ENCODE peak calls at places on chromosomes 5 and 9, in seven cellular contexts. Y is EL, X is psoas muscle, T is C1 segment of cervical spinal cord, K is NCI-H1436, W is OCI-LY7, O is endothelial cell. E is an unnamed sample.
A peak's percentile ranks its signal among the peaks of the same experiment; 100 is the strongest.

GRCh38 chr9:91094324-91095083 is 267.2 kb downstream of the AUH start:
- DNase-seq in K (no peak), Y (no peak), T (no peak), O (no peak), W (no peak), X (no peak), E (no peak)

GRCh38 chr9:128340691-128341434 is 536 bp downstream of the SLC27A4 start:
- DNase-seq in W (no peak), K (no peak), O (peak; percentile 37), X (no peak), T (no peak), Y (peak; percentile 13), E (peak; percentile 26)

GRCh38 chr9:34501889-34502425 is 20.8 kb downstream of the ENHO start:
- DNase-seq in T (peak; percentile 74), X (peak; percentile 27), O (no peak), Y (peak; percentile 44), K (no peak), W (no peak), E (peak; percentile 74)

GRCh38 chr5:73749485-73750270 is 123.7 kb downstream of the ARHGEF28 start:
- DNase-seq in O (no peak), K (no peak), Y (no peak), T (no peak), W (no peak), X (no peak), E (no peak)

GRCh38 chr5:1555011-1555807 is 31.4 kb upstream of the LPCAT1 start:
- DNase-seq in O (no peak), W (no peak), X (no peak), Y (peak; percentile 82), K (no peak), T (no peak), E (peak; percentile 99)

GRCh38 chr5:173781826-173782670 is 106.1 kb upstream of the CPEB4 start:
- DNase-seq in O (no peak), W (peak; percentile 75), T (no peak), X (peak; percentile 85), Y (peak; percentile 94), K (no peak), E (peak; percentile 94)

GRCh38 chr5:53260446-53260845 is 150.9 kb upstream of the MOCS2 start:
- DNase-seq in T (no peak), W (no peak), K (no peak), X (no peak), Y (no peak), O (no peak), E (no peak)

GRCh38 chr5:115685480-115685879 is 59.6 kb upstream of the TMED7 start:
- DNase-seq in W (no peak), X (no peak), T (no peak), K (no peak), O (no peak), Y (no peak), E (no peak)

GRCh38 chr9:96376926-96377874 is 6.3 kb downstream of the SLC35D2 start:
- DNase-seq in K (no peak), Y (peak; percentile 56), T (no peak), X (no peak), W (no peak), O (no peak), E (peak; percentile 89)

GRCh38 chr9:134707731-134708671 is 66.4 kb downstream of the COL5A1 start:
- DNase-seq in T (no peak), O (no peak), X (no peak), W (no peak), Y (no peak), K (no peak), E (no peak)

GRCh38 chr9:100595391-100596199 is 17.7 kb downstream of the CAVIN4 start:
- DNase-seq in K (peak; percentile 55), X (no peak), O (peak; percentile 71), W (peak; percentile 59), Y (peak; percentile 64), T (no peak), E (peak; percentile 70)